ENCODE peak calls at places on chromosomes 4 and X, in nine cellular contexts. S, W, X, Y, C, G, T, N and J are unnamed samples.
A peak's percentile ranks its signal among the peaks of the same experiment; 100 is the strongest.

GRCh38 chr4:177228599-177228998 is 81.1 kb upstream of the NEIL3 start:
- DNase-seq in S (no peak), W (no peak), X (no peak), Y (no peak), C (no peak), G (no peak), T (no peak), N (no peak), J (no peak)

GRCh38 chrX:45794995-45795337 is 594.3 kb upstream of the DIPK2B start:
- DNase-seq in S (no peak), W (no peak), X (no peak), Y (no peak), C (no peak), G (no peak), T (no peak), N (no peak), J (no peak)

GRCh38 chr4:104571341-104571740 is 76.6 kb upstream of the CXXC4 start:
- DNase-seq in S (no peak), W (no peak), X (no peak), Y (peak; percentile 80), C (no peak), G (no peak), T (no peak), N (no peak), J (no peak)

GRCh38 chrX:72050011-72050410 is 81.7 kb downstream of the RTL5 start:
- DNase-seq in S (no peak), W (no peak), X (no peak), Y (peak; percentile 4), C (no peak), G (no peak), T (no peak), N (no peak), J (no peak)

GRCh38 chrX:39674771-39675553 is 422.8 kb downstream of the BCOR start:
- DNase-seq in S (no peak), W (no peak), X (no peak), Y (no peak), C (no peak), G (no peak), T (no peak), N (no peak), J (no peak)

GRCh38 chr4:82372502-82372873 is 1.3 kb downstream of the HNRNPD start:
- DNase-seq in S (peak; percentile 55), W (no peak), X (peak; percentile 32), Y (peak; percentile 63), C (no peak), G (peak; percentile 63), T (peak; percentile 58), N (peak; percentile 22), J (peak; percentile 34)

GRCh38 chr4:8522160-8523120 is 57.8 kb upstream of the GPR78 start:
- DNase-seq in S (no peak), W (peak; percentile 38), X (no peak), Y (no peak), C (no peak), G (no peak), T (no peak), N (no peak), J (no peak)

GRCh38 chr4:128302775-128303174 is 15.2 kb upstream of the PGRMC2 start:
- DNase-seq in S (no peak), W (no peak), X (no peak), Y (no peak), C (no peak), G (no peak), T (no peak), N (no peak), J (no peak)

GRCh38 chr4:7074423-7074822 is 6.6 kb upstream of the GRPEL1 start:
- DNase-seq in S (no peak), W (no peak), X (no peak), Y (no peak), C (no peak), G (no peak), T (peak; percentile 76), N (no peak), J (no peak)

GRCh38 chrX:84363054-84363453 is 139.2 kb downstream of the HDX start:
- DNase-seq in S (no peak), W (no peak), X (no peak), Y (no peak), C (no peak), G (no peak), T (no peak), N (no peak), J (no peak)

GRCh38 chrX:9279271-9279596 is 185.6 kb upstream of the TBL1X start:
- DNase-seq in S (no peak), W (no peak), X (no peak), Y (no peak), C (no peak), G (no peak), T (no peak), N (peak; percentile 55), J (no peak)

GRCh38 chr4:22713841-22714240 is 21.1 kb downstream of the GBA3 start:
- DNase-seq in S (no peak), W (no peak), X (no peak), Y (no peak), C (no peak), G (no peak), T (no peak), N (no peak), J (no peak)

GRCh38 chr4:106338671-106339070 is 22.3 kb downstream of the AIMP1 start:
- DNase-seq in S (no peak), W (no peak), X (no peak), Y (no peak), C (no peak), G (no peak), T (no peak), N (no peak), J (no peak)

GRCh38 chrX:19810809-19811208 is 76.6 kb downstream of the SH3KBP1 start:
- DNase-seq in S (no peak), W (no peak), X (no peak), Y (no peak), C (no peak), G (no peak), T (no peak), N (peak; percentile 48), J (no peak)

GRCh38 chr4:39490322-39490721 is 31.5 kb downstream of the LIAS start:
- DNase-seq in S (no peak), W (no peak), X (no peak), Y (no peak), C (no peak), G (no peak), T (no peak), N (no peak), J (no peak)

GRCh38 chrX:113384628-113385027 is 544.0 kb upstream of the AMOT start:
- DNase-seq in S (no peak), W (no peak), X (peak; percentile 37), Y (no peak), C (no peak), G (no peak), T (no peak), N (peak; percentile 41), J (no peak)

GRCh38 chr4:85968945-85969830 is 390.7 kb downstream of the MAPK10 start:
- DNase-seq in S (no peak), W (no peak), X (no peak), Y (no peak), C (peak; percentile 18), G (peak; percentile 49), T (no peak), N (peak; percentile 72), J (no peak)

GRCh38 chr4:53273726-53274125 is 92.1 kb downstream of the SCFD2 start:
- DNase-seq in S (no peak), W (no peak), X (no peak), Y (no peak), C (no peak), G (no peak), T (no peak), N (peak; percentile 53), J (no peak)

GRCh38 chr4:88859191-88859812 is 161.7 kb upstream of the NAP1L5 start:
- DNase-seq in S (no peak), W (no peak), X (no peak), Y (no peak), C (no peak), G (no peak), T (no peak), N (no peak), J (no peak)

GRCh38 chr4:144578681-144579080 is 67.3 kb upstream of the HHIP start:
- DNase-seq in S (no peak), W (no peak), X (no peak), Y (no peak), C (no peak), G (no peak), T (no peak), N (peak; percentile 35), J (no peak)

GRCh38 chrX:119419146-119419545 is 20.0 kb downstream of the SLC25A43 start:
- DNase-seq in S (no peak), W (no peak), X (no peak), Y (no peak), C (no peak), G (no peak), T (no peak), N (no peak), J (no peak)

DNA sequence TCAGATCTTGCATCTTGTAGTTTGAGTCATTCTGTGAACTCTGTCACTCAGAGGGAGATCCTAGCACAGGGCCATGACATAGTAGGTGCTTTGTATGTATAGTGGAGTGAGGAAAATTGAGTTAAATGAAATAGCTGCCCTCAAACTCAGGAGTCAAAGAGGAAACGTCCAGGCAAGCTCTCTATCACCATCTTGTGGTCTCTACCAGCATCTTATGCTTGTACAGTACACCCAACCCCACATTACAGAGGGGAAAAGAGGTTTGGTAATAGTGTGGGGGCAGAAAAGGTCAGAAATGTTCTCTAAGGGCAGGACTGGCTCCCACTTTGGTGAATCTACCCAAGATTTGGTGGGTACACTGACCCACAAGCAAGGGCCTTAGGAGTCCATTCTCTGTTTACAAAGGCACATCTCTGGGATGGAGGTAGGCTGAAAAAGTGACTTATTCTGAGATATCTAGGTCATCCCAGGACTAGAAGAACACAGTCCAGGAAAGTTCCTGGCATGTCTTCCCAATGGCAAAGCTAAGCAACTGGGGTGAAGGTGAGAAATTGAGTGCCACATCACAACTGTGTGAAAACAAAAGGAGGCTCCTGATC is 131.8 kb downstream of the OR13H1 start:
- DNase-seq in S (peak; percentile 16), W (no peak), X (no peak), Y (peak; percentile 49), C (peak; percentile 47), G (peak; percentile 2), T (no peak), N (peak; percentile 1), J (no peak)
- TF ChIP-seq CTCF in S (peak; percentile 84), W (peak; percentile 26), X (no peak), Y (peak; percentile 91), C (peak; percentile 56), G (peak; percentile 64), T (peak; percentile 31), N (peak; percentile 38), J (no peak)

GRCh38 chr4:41504167-41504566 is 33.8 kb upstream of the LIMCH1 start:
- DNase-seq in S (no peak), W (no peak), X (no peak), Y (peak; percentile 51), C (no peak), G (no peak), T (no peak), N (no peak), J (no peak)
- H3K9me3 ChIP-seq in S (no peaks in the 10 kb centered on the region), W (no peaks in the 10 kb centered on the region), X (no peaks in the 10 kb centered on the region), Y (no peaks in the 10 kb centered on the region), C (no peaks in the 10 kb centered on the region), G (no peaks in the 10 kb centered on the region), T (no peaks in the 10 kb centered on the region), N (no peaks in the 10 kb centered on the region), J (no peaks in the 10 kb centered on the region)

GRCh38 chr4:84681488-84682274 is 98.8 kb downstream of the CDS1 start:
- DNase-seq in S (no peak), W (no peak), X (no peak), Y (no peak), C (no peak), G (no peak), T (no peak), N (peak; percentile 82), J (no peak)
- TF ChIP-seq CTCF in S (no peak), W (no peak), X (no peak), Y (no peak), C (no peak), G (no peak), T (no peak), N (peak; percentile 15), J (no peak)

GRCh38 chr4:18401435-18401834 is 379.9 kb upstream of the LCORL start:
- DNase-seq in S (no peak), W (no peak), X (no peak), Y (no peak), C (no peak), G (no peak), T (no peak), N (no peak), J (no peak)
- H3K9me3 ChIP-seq in S (no peaks in the 10 kb centered on the region), W (no peaks in the 10 kb centered on the region), X (no peaks in the 10 kb centered on the region), Y (no peaks in the 10 kb centered on the region), C (no peaks in the 10 kb centered on the region), G (no peaks in the 10 kb centered on the region), T (no peaks in the 10 kb centered on the region), N (peaks cover 7% of the 10 kb centered on the region), J (no peaks in the 10 kb centered on the region)